ENCODE peak calls at places on chromosome 16, in seven cellular contexts. O is GM12865, B is pancreas, C is glutamatergic neuron, H is A549, Y is mucosa of descending colon, X is right lobe of liver. W is an unnamed sample.

GRCh38 chr16:30357715-30358576 is 2.8 kb upstream of the CD2BP2 start:
- DNase-seq in O (no peak), B (peak), C (no peak), H (no peak), Y (no peak), X (no peak), W (no peak)

GRCh38 chr16:3188925-3189825 is 1.2 kb downstream of the OR1F1 start:
- DNase-seq in O (peak), B (no peak), C (peak), H (peak), Y (no peak), X (no peak), W (no peak)

GRCh38 chr16:8808613-8809353 is 11.1 kb downstream of the PMM2 start:
- DNase-seq in O (no peak), B (no peak), C (no peak), H (no peak), Y (no peak), X (peak), W (no peak)

GRCh38 chr16:24988137-24988535 is 27.0 kb downstream of the ARHGAP17 start:
- DNase-seq in O (no peak), B (no peak), C (no peak), H (no peak), Y (no peak), X (no peak), W (no peak)

GRCh38 chr16:79482011-79482410 is 118.5 kb downstream of the MAF start:
- DNase-seq in O (no peak), B (no peak), C (no peak), H (no peak), Y (no peak), X (no peak), W (no peak)

GRCh38 chr16:59988591-59988990 is 1254.5 kb upstream of the GOT2 start:
- DNase-seq in O (no peak), B (no peak), C (no peak), H (no peak), Y (no peak), X (no peak), W (no peak)

GRCh38 chr16:83113317-83113716 is 486.5 kb downstream of the CDH13 start:
- DNase-seq in O (peak), B (no peak), C (peak), H (peak), Y (peak), X (no peak), W (no peak)

GRCh38 chr16:85457366-85457765 is 155.8 kb upstream of the GSE1 start:
- DNase-seq in O (no peak), B (peak), C (no peak), H (no peak), Y (no peak), X (no peak), W (no peak)

GRCh38 chr16:21272253-21272652 is 5.8 kb downstream of the CRYM start:
- DNase-seq in O (no peak), B (no peak), C (no peak), H (no peak), Y (no peak), X (no peak), W (no peak)

GRCh38 chr16:46549477-46549876 is 71.7 kb downstream of the SHCBP1 start:
- DNase-seq in O (no peak), B (no peak), C (no peak), H (no peak), Y (no peak), X (no peak), W (no peak)

GRCh38 chr16:88468289-88469129 is 15.4 kb downstream of the ZFPM1 start:
- DNase-seq in O (peak), B (no peak), C (peak), H (peak), Y (no peak), X (peak), W (no peak)

GRCh38 chr16:53112015-53112414 is 57.2 kb downstream of the CHD9 start:
- DNase-seq in O (no peak), B (no peak), C (no peak), H (no peak), Y (no peak), X (no peak), W (no peak)

GRCh38 chr16:67173808-67174705 is 3.7 kb downstream of the NOL3 start:
- DNase-seq in O (peak), B (peak), C (peak), H (peak), Y (peak), X (peak), W (peak)
- TF ChIP-seq CTCF in O (peak), B (no peak), C (no peak), H (peak), Y (peak), X (peak), W (no peak)

GRCh38 chr16:28301154-28301553 is 8.8 kb downstream of the SBK1 start:
- DNase-seq in O (no peak), B (no peak), C (no peak), H (no peak), Y (no peak), X (no peak), W (no peak)

GRCh38 chr16:28300327-28300726 is 8.0 kb downstream of the SBK1 start:
- DNase-seq in O (no peak), B (no peak), C (no peak), H (no peak), Y (no peak), X (no peak), W (no peak)

GRCh38 chr16:28297784-28298510 is 5.6 kb downstream of the SBK1 start:
- DNase-seq in O (no peak), B (no peak), C (no peak), H (no peak), Y (no peak), X (no peak), W (no peak)

GRCh38 chr16:28297308-28297707 is 5.0 kb downstream of the SBK1 start:
- DNase-seq in O (no peak), B (no peak), C (no peak), H (no peak), Y (no peak), X (no peak), W (no peak)

GRCh38 chr16:28298511-28298878 is 6.2 kb downstream of the SBK1 start:
- DNase-seq in O (no peak), B (no peak), C (no peak), H (no peak), Y (no peak), X (no peak), W (no peak)
- TF ChIP-seq CTCF in O (no peak), B (no peak), C (no peak), H (no peak), Y (no peak), X (no peak), W (no peak)

GRCh38 chr16:70467608-70468007 is 13.2 kb downstream of the FCSK start:
- DNase-seq in O (no peak), B (no peak), C (no peak), H (no peak), Y (no peak), X (no peak), W (no peak)

GRCh38 chr16:70466812-70467090 is 12.4 kb downstream of the FCSK start:
- DNase-seq in O (no peak), B (no peak), C (no peak), H (no peak), Y (no peak), X (no peak), W (peak)

GRCh38 chr16:70468776-70469525 is 14.6 kb downstream of the FCSK start:
- DNase-seq in O (no peak), B (peak), C (no peak), H (no peak), Y (no peak), X (no peak), W (no peak)

GRCh38 chr16:70465999-70466811 is 11.8 kb downstream of the FCSK start:
- DNase-seq in O (no peak), B (no peak), C (no peak), H (no peak), Y (no peak), X (no peak), W (no peak)

GRCh38 chr16:70467113-70467512 is 12.7 kb downstream of the FCSK start:
- DNase-seq in O (no peak), B (peak), C (no peak), H (no peak), Y (peak), X (no peak), W (no peak)
- TF ChIP-seq CTCF in O (no peak), B (no peak), C (no peak), H (no peak), Y (no peak), X (peak), W (no peak)

GRCh38 chr16:11691771-11692170 is 23.5 kb downstream of the SNN start:
- DNase-seq in O (no peak), B (no peak), C (no peak), H (no peak), Y (no peak), X (no peak), W (no peak)
- TF ChIP-seq CTCF in O (no peak), B (no peak), C (no peak), H (no peak), Y (no peak), X (no peak), W (no peak)

GRCh38 chr16:27429330-27429871 is 27.4 kb downstream of the IL21R start:
- DNase-seq in O (no peak), B (no peak), C (no peak), H (no peak), Y (no peak), X (peak), W (no peak)
- TF ChIP-seq CTCF in O (no peak), B (no peak), C (no peak), H (no peak), Y (no peak), X (no peak), W (no peak)

GRCh38 chr16:11635679-11636171 is 32.5 kb upstream of the SNN start:
- DNase-seq in O (no peak), B (no peak), C (no peak), H (no peak), Y (no peak), X (no peak), W (no peak)

GRCh38 chr16:11639925-11640899 is 28.0 kb upstream of the SNN start:
- DNase-seq in O (no peak), B (peak), C (peak), H (peak), Y (peak), X (peak), W (peak)

GRCh38 chr16:11637320-11637719 is 30.9 kb upstream of the SNN start:
- DNase-seq in O (no peak), B (no peak), C (no peak), H (no peak), Y (no peak), X (no peak), W (no peak)

GRCh38 chr16:11636172-11636721 is 32.0 kb upstream of the SNN start:
- DNase-seq in O (no peak), B (no peak), C (no peak), H (no peak), Y (peak), X (no peak), W (no peak)

DNA sequence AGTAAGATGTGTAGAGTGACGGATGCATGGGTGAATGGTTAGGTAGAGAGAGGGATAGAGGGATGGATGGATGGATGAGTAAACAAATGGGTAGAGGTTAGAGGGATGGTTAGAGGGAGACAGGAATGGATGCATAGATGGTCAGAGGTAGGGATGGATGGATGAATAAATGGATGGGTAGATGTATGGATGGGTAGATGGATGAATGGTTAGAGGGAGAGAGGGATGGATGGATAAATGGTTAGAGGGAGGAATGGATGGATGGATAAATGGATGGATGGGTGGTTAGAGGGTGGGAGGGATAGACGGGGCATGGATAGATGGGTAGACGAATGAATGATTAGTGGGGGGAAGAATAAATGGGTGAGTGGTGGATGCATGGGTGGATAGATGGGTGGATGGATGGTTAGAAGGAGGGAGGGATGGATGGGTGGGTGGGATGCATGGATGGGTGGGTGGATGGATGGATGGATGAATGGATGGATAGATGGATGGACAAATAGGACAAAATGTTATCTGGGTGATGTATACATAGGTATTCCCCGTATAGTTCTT is 29.2 kb upstream of the SNN start:
- DNase-seq in O (no peak), B (no peak), C (no peak), H (no peak), Y (no peak), X (no peak), W (no peak)
- TF ChIP-seq CTCF in O (no peak), B (no peak), C (no peak), H (no peak), Y (no peak), X (no peak), W (no peak)